ENCODE peak calls at places on chromosomes 12 and 14, in eight cellular contexts. One of them, this sample, is unnamed.

GRCh38 chr14:105419305-105420091 is at the start of gene MTA1:
- DNase-seq in HepG2: peak
- DNase-seq in tibial nerve: no peak
- DNase-seq in suprapubic skin: no peak
- DNase-seq in stomach: peak
- DNase-seq in A549: no peak
- DNase-seq in transverse colon: peak
- DNase-seq in sigmoid colon: no peak
- DNase-seq in this sample: peak

GRCh38 chr12:57984629-57985151 is 43.3 kb downstream of the ATP23 start:
- DNase-seq in suprapubic skin: no peak
- DNase-seq in tibial nerve: no peak
- DNase-seq in HepG2: no peak
- DNase-seq in transverse colon: no peak
- DNase-seq in stomach: no peak
- DNase-seq in A549: no peak
- DNase-seq in sigmoid colon: no peak
- DNase-seq in this sample: no peak

GRCh38 chr12:31234955-31235867 is 90.7 kb downstream of the SINHCAF start:
- DNase-seq in A549: peak
- DNase-seq in sigmoid colon: no peak
- DNase-seq in tibial nerve: no peak
- DNase-seq in stomach: peak
- DNase-seq in suprapubic skin: no peak
- DNase-seq in HepG2: peak
- DNase-seq in transverse colon: peak
- DNase-seq in this sample: peak

GRCh38 chr12:58596381-58596780 is 323.9 kb downstream of the LRIG3 start:
- DNase-seq in sigmoid colon: no peak
- DNase-seq in stomach: no peak
- DNase-seq in suprapubic skin: no peak
- DNase-seq in transverse colon: no peak
- DNase-seq in HepG2: no peak
- DNase-seq in tibial nerve: no peak
- DNase-seq in A549: no peak
- DNase-seq in this sample: no peak

GRCh38 chr12:111766608-111767361 is at the start of gene ALDH2:
- DNase-seq in tibial nerve: peak
- DNase-seq in A549: peak
- DNase-seq in transverse colon: peak
- DNase-seq in stomach: peak
- DNase-seq in HepG2: peak
- DNase-seq in sigmoid colon: peak
- DNase-seq in suprapubic skin: peak
- DNase-seq in this sample: peak

GRCh38 chr12:119340604-119341003 is 6.1 kb downstream of the CCDC60 start:
- DNase-seq in transverse colon: no peak
- DNase-seq in sigmoid colon: no peak
- DNase-seq in stomach: no peak
- DNase-seq in suprapubic skin: no peak
- DNase-seq in tibial nerve: no peak
- DNase-seq in HepG2: no peak
- DNase-seq in A549: no peak
- DNase-seq in this sample: no peak

GRCh38 chr12:52395761-52396434 is 10.2 kb downstream of the KRT82 start:
- DNase-seq in HepG2: peak
- DNase-seq in suprapubic skin: no peak
- DNase-seq in A549: peak
- DNase-seq in transverse colon: peak
- DNase-seq in tibial nerve: peak
- DNase-seq in stomach: no peak
- DNase-seq in sigmoid colon: peak
- DNase-seq in this sample: no peak

GRCh38 chr12:121815221-121815620 is 11.4 kb downstream of the SETD1B start:
- DNase-seq in A549: no peak
- DNase-seq in sigmoid colon: no peak
- DNase-seq in HepG2: no peak
- DNase-seq in suprapubic skin: no peak
- DNase-seq in transverse colon: no peak
- DNase-seq in stomach: no peak
- DNase-seq in tibial nerve: no peak
- DNase-seq in this sample: no peak

GRCh38 chr12:57145460-57146059 is 1.9 kb downstream of the LRP1-AS start:
- DNase-seq in suprapubic skin: no peak
- DNase-seq in transverse colon: no peak
- DNase-seq in tibial nerve: no peak
- DNase-seq in A549: no peak
- DNase-seq in HepG2: no peak
- DNase-seq in sigmoid colon: no peak
- DNase-seq in stomach: no peak
- DNase-seq in this sample: no peak

GRCh38 chr14:56224691-56225681 is 106.8 kb downstream of the PELI2 start:
- DNase-seq in stomach: peak
- DNase-seq in A549: peak
- DNase-seq in HepG2: peak
- DNase-seq in suprapubic skin: no peak
- DNase-seq in tibial nerve: no peak
- DNase-seq in transverse colon: peak
- DNase-seq in sigmoid colon: no peak
- DNase-seq in this sample: no peak

GRCh38 chr14:104698688-104699425 is 9.4 kb downstream of the INF2 start:
- DNase-seq in transverse colon: no peak
- DNase-seq in stomach: no peak
- DNase-seq in suprapubic skin: no peak
- DNase-seq in HepG2: no peak
- DNase-seq in A549: no peak
- DNase-seq in tibial nerve: no peak
- DNase-seq in sigmoid colon: no peak
- DNase-seq in this sample: no peak

DNA sequence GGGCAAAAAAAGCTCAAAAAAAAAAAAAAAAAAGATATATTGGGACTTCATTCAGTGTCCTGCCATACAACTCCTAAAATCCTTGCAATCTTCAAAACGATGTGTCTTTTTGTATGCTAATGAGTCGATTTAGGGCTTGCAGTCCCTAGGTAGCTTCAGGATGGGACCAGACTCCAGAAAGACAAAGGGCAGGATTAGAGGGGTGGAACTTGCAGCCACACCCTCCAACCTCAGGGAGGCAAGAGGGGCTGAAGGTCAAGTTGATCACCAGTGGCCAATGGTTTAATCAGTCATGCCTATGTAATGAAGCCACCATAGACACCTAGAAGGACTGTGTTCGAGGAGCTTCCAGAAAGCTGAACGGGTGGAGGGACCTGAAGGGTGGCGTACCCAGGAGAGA is 29.3 kb downstream of the TEAD4 start:
- DNase-seq in A549: no peak
- DNase-seq in sigmoid colon: no peak
- DNase-seq in stomach: no peak
- DNase-seq in suprapubic skin: no peak
- DNase-seq in tibial nerve: no peak
- DNase-seq in HepG2: no peak
- DNase-seq in transverse colon: no peak
- DNase-seq in this sample: no peak
- TF ChIP-seq EP300 in A549: no peak
- TF ChIP-seq EP300 in sigmoid colon: no peak
- TF ChIP-seq EP300 in stomach: no peak
- TF ChIP-seq EP300 in suprapubic skin: no peak
- TF ChIP-seq EP300 in tibial nerve: no peak
- TF ChIP-seq EP300 in HepG2: no peak
- TF ChIP-seq EP300 in transverse colon: no peak
- TF ChIP-seq EP300 in this sample: no peak

GRCh38 chr14:100237735-100238418 is 1.1 kb upstream of the YY1 start:
- DNase-seq in A549: peak
- DNase-seq in HepG2: peak
- DNase-seq in stomach: peak
- DNase-seq in tibial nerve: no peak
- DNase-seq in transverse colon: peak
- DNase-seq in suprapubic skin: peak
- DNase-seq in sigmoid colon: peak
- DNase-seq in this sample: peak

GRCh38 chr14:100238419-100239199 is at the start of gene YY1:
- DNase-seq in HepG2: peak
- DNase-seq in suprapubic skin: peak
- DNase-seq in sigmoid colon: peak
- DNase-seq in tibial nerve: peak
- DNase-seq in transverse colon: peak
- DNase-seq in stomach: peak
- DNase-seq in A549: peak
- DNase-seq in this sample: peak

GRCh38 chr14:100234511-100234910 is 4.4 kb upstream of the YY1 start:
- DNase-seq in tibial nerve: no peak
- DNase-seq in HepG2: no peak
- DNase-seq in stomach: no peak
- DNase-seq in A549: no peak
- DNase-seq in transverse colon: no peak
- DNase-seq in sigmoid colon: no peak
- DNase-seq in suprapubic skin: no peak
- DNase-seq in this sample: no peak

GRCh38 chr14:100239200-100239839 is 376 bp downstream of the YY1 start:
- DNase-seq in stomach: no peak
- DNase-seq in transverse colon: peak
- DNase-seq in tibial nerve: peak
- DNase-seq in suprapubic skin: peak
- DNase-seq in A549: no peak
- DNase-seq in HepG2: no peak
- DNase-seq in sigmoid colon: peak
- DNase-seq in this sample: no peak

GRCh38 chr14:100236873-100237272 is 2.1 kb upstream of the YY1 start:
- DNase-seq in stomach: no peak
- DNase-seq in tibial nerve: no peak
- DNase-seq in sigmoid colon: no peak
- DNase-seq in transverse colon: no peak
- DNase-seq in HepG2: no peak
- DNase-seq in A549: no peak
- DNase-seq in suprapubic skin: no peak
- DNase-seq in this sample: no peak
- H3K4me3 ChIP-seq in stomach: peak
- H3K4me3 ChIP-seq in tibial nerve: peak
- H3K4me3 ChIP-seq in sigmoid colon: no peak
- H3K4me3 ChIP-seq in transverse colon: no peak
- H3K4me3 ChIP-seq in HepG2: peak
- H3K4me3 ChIP-seq in A549: peak
- H3K4me3 ChIP-seq in suprapubic skin: peak
- H3K4me3 ChIP-seq in this sample: peak

GRCh38 chr14:61337893-61338292 is 16.5 kb downstream of the PRKCH start:
- DNase-seq in stomach: peak
- DNase-seq in HepG2: no peak
- DNase-seq in suprapubic skin: no peak
- DNase-seq in transverse colon: peak
- DNase-seq in tibial nerve: no peak
- DNase-seq in A549: no peak
- DNase-seq in sigmoid colon: no peak
- DNase-seq in this sample: no peak
- TF ChIP-seq EP300 in stomach: no peak
- TF ChIP-seq EP300 in HepG2: no peak
- TF ChIP-seq EP300 in suprapubic skin: no peak
- TF ChIP-seq EP300 in transverse colon: no peak
- TF ChIP-seq EP300 in tibial nerve: no peak
- TF ChIP-seq EP300 in A549: no peak
- TF ChIP-seq EP300 in sigmoid colon: no peak
- TF ChIP-seq EP300 in this sample: no peak

DNA sequence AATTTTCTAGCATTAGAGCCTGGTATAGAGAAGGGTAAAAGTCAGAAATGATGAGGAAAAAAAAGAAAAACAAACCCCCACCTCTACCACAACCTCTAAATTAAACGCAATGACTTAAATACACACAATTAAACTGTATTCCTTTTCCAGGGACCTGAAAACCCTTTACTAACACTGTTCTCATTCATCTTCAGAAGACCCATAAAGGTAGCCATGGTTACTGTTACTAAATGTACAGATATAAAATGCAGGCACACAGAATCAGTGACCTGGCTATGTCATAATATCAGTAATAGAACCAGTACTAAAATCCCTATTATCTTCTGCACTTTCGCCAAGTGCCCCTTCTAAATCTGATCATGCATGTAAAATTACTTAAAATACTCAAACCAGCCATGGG is 1.4 kb downstream of the ACIN1 start:
- DNase-seq in HepG2: no peak
- DNase-seq in stomach: no peak
- DNase-seq in tibial nerve: no peak
- DNase-seq in transverse colon: no peak
- DNase-seq in A549: no peak
- DNase-seq in suprapubic skin: no peak
- DNase-seq in sigmoid colon: no peak
- DNase-seq in this sample: no peak
- H3K4me3 ChIP-seq in HepG2: peak
- H3K4me3 ChIP-seq in stomach: peak
- H3K4me3 ChIP-seq in tibial nerve: peak
- H3K4me3 ChIP-seq in transverse colon: no peak
- H3K4me3 ChIP-seq in A549: peak
- H3K4me3 ChIP-seq in suprapubic skin: peak
- H3K4me3 ChIP-seq in sigmoid colon: no peak
- H3K4me3 ChIP-seq in this sample: peak

DNA sequence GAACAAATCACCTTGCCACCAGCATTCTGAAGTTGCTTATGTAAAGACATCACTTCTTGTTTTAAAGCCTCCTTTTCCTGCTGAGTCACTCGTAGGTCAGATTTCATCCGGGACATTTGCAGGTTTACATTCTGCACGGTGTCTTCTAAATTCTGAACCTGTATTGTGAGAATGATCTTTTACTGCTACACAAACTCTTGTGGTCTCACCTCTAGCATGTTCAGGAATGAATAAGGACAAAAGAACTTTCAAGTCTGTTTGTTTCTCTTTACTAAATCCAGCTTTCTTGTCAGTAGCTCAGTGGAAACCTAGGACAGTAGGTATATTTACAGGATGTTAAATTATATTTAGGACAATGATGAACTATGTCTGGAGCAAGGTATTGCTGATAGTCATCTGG is 73.5 kb upstream of the SAV1 start:
- DNase-seq in tibial nerve: no peak
- DNase-seq in A549: peak
- DNase-seq in HepG2: no peak
- DNase-seq in sigmoid colon: no peak
- DNase-seq in transverse colon: no peak
- DNase-seq in stomach: no peak
- DNase-seq in suprapubic skin: no peak
- DNase-seq in this sample: no peak
- TF ChIP-seq EP300 in tibial nerve: no peak
- TF ChIP-seq EP300 in A549: no peak
- TF ChIP-seq EP300 in HepG2: no peak
- TF ChIP-seq EP300 in sigmoid colon: no peak
- TF ChIP-seq EP300 in transverse colon: no peak
- TF ChIP-seq EP300 in stomach: no peak
- TF ChIP-seq EP300 in suprapubic skin: no peak
- TF ChIP-seq EP300 in this sample: no peak

GRCh38 chr14:96816281-96816680 is 19.1 kb downstream of the VRK1 start:
- DNase-seq in transverse colon: no peak
- DNase-seq in sigmoid colon: no peak
- DNase-seq in A549: no peak
- DNase-seq in suprapubic skin: no peak
- DNase-seq in HepG2: no peak
- DNase-seq in tibial nerve: no peak
- DNase-seq in stomach: no peak
- DNase-seq in this sample: no peak
- H3K4me3 ChIP-seq in transverse colon: no peak
- H3K4me3 ChIP-seq in sigmoid colon: no peak
- H3K4me3 ChIP-seq in A549: no peak
- H3K4me3 ChIP-seq in suprapubic skin: no peak
- H3K4me3 ChIP-seq in HepG2: no peak
- H3K4me3 ChIP-seq in tibial nerve: no peak
- H3K4me3 ChIP-seq in stomach: no peak
- H3K4me3 ChIP-seq in this sample: no peak

This sample was measured in SK-N-SH.